ENCODE peak calls at places on chromosomes 5 and 9, in four cellular contexts. One of them, this sample, is unnamed.
A peak's percentile ranks its signal among the peaks of the same experiment; 100 is the strongest.

GRCh38 chr9:79741381-79741780 is 169.6 kb downstream of the TLE4 start:
- DNase-seq in K562: no peak
- DNase-seq in GM12878: no peak
- DNase-seq in HepG2: no peak
- DNase-seq in this sample: no peak

GRCh38 chr5:109191153-109191558 is 218.6 kb downstream of the PJA2 start:
- DNase-seq in K562: peak; percentile 47
- DNase-seq in GM12878: no peak
- DNase-seq in HepG2: no peak
- DNase-seq in this sample: no peak

GRCh38 chr5:32869216-32869615 is 158.1 kb downstream of the NPR3 start:
- DNase-seq in K562: no peak
- DNase-seq in GM12878: no peak
- DNase-seq in HepG2: no peak
- DNase-seq in this sample: no peak

GRCh38 chr5:52728201-52728600 is 59.5 kb upstream of the ITGA1 start:
- DNase-seq in K562: no peak
- DNase-seq in GM12878: no peak
- DNase-seq in HepG2: no peak
- DNase-seq in this sample: no peak

GRCh38 chr5:142426676-142427364 is 102.0 kb upstream of the SPRY4 start:
- DNase-seq in K562: no peak
- DNase-seq in GM12878: no peak
- DNase-seq in HepG2: no peak
- DNase-seq in this sample: no peak

GRCh38 chr9:124149992-124150391 is 107.8 kb upstream of the NEK6 start:
- DNase-seq in K562: no peak
- DNase-seq in GM12878: no peak
- DNase-seq in HepG2: no peak
- DNase-seq in this sample: no peak

GRCh38 chr9:16289639-16290038 is 580.8 kb downstream of the BNC2 start:
- DNase-seq in K562: no peak
- DNase-seq in GM12878: peak; percentile 31
- DNase-seq in HepG2: no peak
- DNase-seq in this sample: no peak

GRCh38 chr9:5288591-5288990 is 15.9 kb downstream of the RLN2 start:
- DNase-seq in K562: no peak
- DNase-seq in GM12878: no peak
- DNase-seq in HepG2: peak; percentile 10
- DNase-seq in this sample: no peak

GRCh38 chr5:112034614-112035013 is 277.6 kb upstream of the NREP start:
- DNase-seq in K562: no peak
- DNase-seq in GM12878: no peak
- DNase-seq in HepG2: no peak
- DNase-seq in this sample: no peak

GRCh38 chr9:125296843-125297372 is 35.3 kb downstream of the GAPVD1 start:
- DNase-seq in K562: no peak
- DNase-seq in GM12878: no peak
- DNase-seq in HepG2: peak; percentile 95
- DNase-seq in this sample: peak; percentile 45

GRCh38 chr5:149256451-149256850 is 15.2 kb upstream of the AFAP1L1 start:
- DNase-seq in K562: no peak
- DNase-seq in GM12878: no peak
- DNase-seq in HepG2: no peak
- DNase-seq in this sample: no peak

GRCh38 chr5:59842999-59843398 is 50.5 kb downstream of the PDE4D start:
- DNase-seq in K562: no peak
- DNase-seq in GM12878: no peak
- DNase-seq in HepG2: no peak
- DNase-seq in this sample: no peak

GRCh38 chr9:38687389-38687842 is 32.5 kb downstream of the FAM240B start:
- DNase-seq in K562: peak; percentile 50
- DNase-seq in GM12878: no peak
- DNase-seq in HepG2: peak; percentile 14
- DNase-seq in this sample: peak; percentile 71

GRCh38 chr5:44294492-44294891 is 94.7 kb downstream of the FGF10 start:
- DNase-seq in K562: no peak
- DNase-seq in GM12878: no peak
- DNase-seq in HepG2: no peak
- DNase-seq in this sample: no peak

GRCh38 chr5:160685695-160686094 is 166.3 kb downstream of the ATP10B start:
- DNase-seq in K562: peak; percentile 17
- DNase-seq in GM12878: peak; percentile 13
- DNase-seq in HepG2: peak; percentile 45
- DNase-seq in this sample: peak; percentile 9

GRCh38 chr9:91655664-91656063 is 232.0 kb upstream of the NFIL3 start:
- DNase-seq in K562: no peak
- DNase-seq in GM12878: no peak
- DNase-seq in HepG2: no peak
- DNase-seq in this sample: no peak

GRCh38 chr5:172114875-172115422 is 73.1 kb downstream of the STK10 start:
- DNase-seq in K562: no peak
- DNase-seq in GM12878: peak; percentile 93
- DNase-seq in HepG2: no peak
- DNase-seq in this sample: no peak

GRCh38 chr5:123090641-123091257 is 1.7 kb downstream of the PRDM6 start:
- DNase-seq in K562: no peak
- DNase-seq in GM12878: no peak
- DNase-seq in HepG2: no peak
- DNase-seq in this sample: no peak

GRCh38 chr9:34157308-34157707 is 21.5 kb upstream of the UBAP1 start:
- DNase-seq in K562: no peak
- DNase-seq in GM12878: no peak
- DNase-seq in HepG2: no peak
- DNase-seq in this sample: no peak
- TF ChIP-seq POLR2AphosphoS2 in K562: no peak
- TF ChIP-seq POLR2AphosphoS2 in GM12878: no peak
- TF ChIP-seq POLR2AphosphoS2 in HepG2: no peak
- TF ChIP-seq POLR2AphosphoS2 in this sample: no peak

GRCh38 chr9:107792596-107792995 is 303.0 kb upstream of the KLF4 start:
- DNase-seq in K562: no peak
- DNase-seq in GM12878: no peak
- DNase-seq in HepG2: no peak
- DNase-seq in this sample: no peak
- TF ChIP-seq POLR2AphosphoS2 in K562: no peak
- TF ChIP-seq POLR2AphosphoS2 in GM12878: no peak
- TF ChIP-seq POLR2AphosphoS2 in HepG2: no peak
- TF ChIP-seq POLR2AphosphoS2 in this sample: no peak

GRCh38 chr9:132266017-132266416 is 88.8 kb downstream of the SETX start:
- DNase-seq in K562: no peak
- DNase-seq in GM12878: no peak
- DNase-seq in HepG2: no peak
- DNase-seq in this sample: no peak

GRCh38 chr9:132267660-132268059 is 87.1 kb downstream of the SETX start:
- DNase-seq in K562: no peak
- DNase-seq in GM12878: no peak
- DNase-seq in HepG2: no peak
- DNase-seq in this sample: no peak

DNA sequence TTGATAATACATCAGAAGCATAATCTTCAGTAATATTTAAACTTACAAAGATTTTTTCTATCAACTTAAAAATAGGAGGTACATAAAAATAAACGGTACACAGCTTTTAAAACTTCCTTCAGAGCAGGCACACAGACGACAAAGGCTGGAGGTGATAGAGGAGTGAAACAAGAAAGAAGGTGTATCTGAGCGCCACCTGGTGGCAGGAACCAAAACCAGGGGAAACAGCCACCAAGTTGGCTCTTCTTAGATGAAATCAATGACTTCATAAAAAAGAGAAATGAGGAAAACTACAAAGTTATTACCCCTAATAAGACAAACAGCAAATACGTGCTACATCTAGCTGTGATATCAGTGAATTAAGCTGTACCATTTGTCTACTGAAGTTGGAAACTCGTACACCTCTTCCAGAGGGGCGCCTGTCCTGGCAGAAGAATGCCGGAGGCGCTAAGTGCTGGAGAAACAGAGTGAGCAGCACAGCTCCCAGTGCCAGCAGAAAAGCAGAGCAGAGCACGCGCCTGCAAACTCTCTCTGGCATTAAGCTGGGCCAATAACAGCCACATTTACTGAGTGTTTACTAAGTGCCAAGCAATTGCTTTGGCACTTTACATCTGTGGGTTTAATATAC is 85.9 kb downstream of the SETX start:
- DNase-seq in K562: peak; percentile 72
- DNase-seq in GM12878: no peak
- DNase-seq in HepG2: peak; percentile 39
- DNase-seq in this sample: peak; percentile 58
- TF ChIP-seq POLR2AphosphoS2 in K562: no peak
- TF ChIP-seq POLR2AphosphoS2 in GM12878: no peak
- TF ChIP-seq POLR2AphosphoS2 in HepG2: no peak
- TF ChIP-seq POLR2AphosphoS2 in this sample: no peak

GRCh38 chr5:1161108-1161831 is 40.1 kb upstream of the SLC6A19 start:
- DNase-seq in K562: no peak
- DNase-seq in GM12878: no peak
- DNase-seq in HepG2: peak; percentile 94
- DNase-seq in this sample: peak; percentile 47

GRCh38 chr5:1163366-1163765 is 38.0 kb upstream of the SLC6A19 start:
- DNase-seq in K562: no peak
- DNase-seq in GM12878: no peak
- DNase-seq in HepG2: no peak
- DNase-seq in this sample: no peak

GRCh38 chr5:1162729-1163128 is 38.7 kb upstream of the SLC6A19 start:
- DNase-seq in K562: no peak
- DNase-seq in GM12878: no peak
- DNase-seq in HepG2: no peak
- DNase-seq in this sample: no peak

GRCh38 chr5:1161832-1162229 is 39.6 kb upstream of the SLC6A19 start:
- DNase-seq in K562: no peak
- DNase-seq in GM12878: no peak
- DNase-seq in HepG2: no peak
- DNase-seq in this sample: no peak

GRCh38 chr5:1162276-1162675 is 39.1 kb upstream of the SLC6A19 start:
- DNase-seq in K562: no peak
- DNase-seq in GM12878: no peak
- DNase-seq in HepG2: no peak
- DNase-seq in this sample: no peak
- TF ChIP-seq POLR2AphosphoS2 in K562: no peak
- TF ChIP-seq POLR2AphosphoS2 in GM12878: no peak
- TF ChIP-seq POLR2AphosphoS2 in HepG2: no peak
- TF ChIP-seq POLR2AphosphoS2 in this sample: no peak

GRCh38 chr5:10583663-10584572 is 20.0 kb downstream of the ANKRD33B start:
- DNase-seq in K562: no peak
- DNase-seq in GM12878: no peak
- DNase-seq in HepG2: no peak
- DNase-seq in this sample: no peak
- TF ChIP-seq POLR2AphosphoS2 in K562: no peak
- TF ChIP-seq POLR2AphosphoS2 in GM12878: no peak
- TF ChIP-seq POLR2AphosphoS2 in HepG2: no peak
- TF ChIP-seq POLR2AphosphoS2 in this sample: no peak

GRCh38 chr9:31470051-31470450 is 914.4 kb upstream of the ACO1 start:
- DNase-seq in K562: no peak
- DNase-seq in GM12878: no peak
- DNase-seq in HepG2: no peak
- DNase-seq in this sample: no peak
- TF ChIP-seq POLR2AphosphoS2 in K562: no peak
- TF ChIP-seq POLR2AphosphoS2 in GM12878: no peak
- TF ChIP-seq POLR2AphosphoS2 in HepG2: no peak
- TF ChIP-seq POLR2AphosphoS2 in this sample: no peak

GRCh38 chr5:145629047-145629446 is 206.1 kb downstream of the PRELID2 start:
- DNase-seq in K562: no peak
- DNase-seq in GM12878: no peak
- DNase-seq in HepG2: no peak
- DNase-seq in this sample: no peak
- TF ChIP-seq POLR2AphosphoS2 in K562: no peak
- TF ChIP-seq POLR2AphosphoS2 in GM12878: no peak
- TF ChIP-seq POLR2AphosphoS2 in HepG2: no peak
- TF ChIP-seq POLR2AphosphoS2 in this sample: no peak

GRCh38 chr5:120613729-120614128 is 149.6 kb downstream of the PRR16 start:
- DNase-seq in K562: no peak
- DNase-seq in GM12878: no peak
- DNase-seq in HepG2: no peak
- DNase-seq in this sample: no peak

GRCh38 chr5:120614512-120614911 is 150.4 kb downstream of the PRR16 start:
- DNase-seq in K562: no peak
- DNase-seq in GM12878: no peak
- DNase-seq in HepG2: no peak
- DNase-seq in this sample: no peak

GRCh38 chr5:120610145-120610544 is 146.0 kb downstream of the PRR16 start:
- DNase-seq in K562: no peak
- DNase-seq in GM12878: no peak
- DNase-seq in HepG2: no peak
- DNase-seq in this sample: no peak

GRCh38 chr5:120621339-120621738 is 157.2 kb downstream of the PRR16 start:
- DNase-seq in K562: no peak
- DNase-seq in GM12878: no peak
- DNase-seq in HepG2: no peak
- DNase-seq in this sample: no peak

DNA sequence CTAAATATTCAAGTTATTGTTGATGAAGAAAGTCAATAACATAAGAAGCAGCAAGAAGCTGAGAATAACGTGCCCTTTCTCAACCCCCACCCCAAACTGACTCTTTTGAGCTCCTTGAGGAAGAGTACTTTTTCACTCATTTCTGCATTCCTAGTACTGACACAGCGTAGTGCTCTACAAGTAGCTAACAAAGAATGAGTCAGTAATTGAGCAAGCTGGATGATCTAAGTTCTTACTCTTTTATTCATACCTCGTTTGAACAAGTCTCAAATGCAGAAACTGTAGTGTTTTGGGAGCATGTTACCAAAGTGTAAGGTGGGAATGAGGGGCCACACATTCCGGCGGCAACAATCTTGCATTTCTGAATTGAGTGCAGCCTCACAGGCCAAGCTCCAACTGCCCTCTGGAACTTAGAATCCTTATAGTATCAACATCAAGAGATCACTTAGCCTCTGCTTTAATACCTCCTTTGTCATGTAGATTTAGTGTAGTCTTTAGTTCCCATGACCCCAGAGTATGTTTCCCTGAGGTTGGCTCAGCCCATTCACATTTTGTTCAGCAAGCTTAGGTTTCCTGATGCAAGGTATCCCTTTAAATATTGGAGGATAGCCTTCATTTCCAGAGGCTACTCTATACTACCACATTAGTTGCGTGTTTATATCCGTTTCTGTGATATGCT is 152.0 kb downstream of the PRR16 start:
- DNase-seq in K562: no peak
- DNase-seq in GM12878: no peak
- DNase-seq in HepG2: no peak
- DNase-seq in this sample: no peak
- TF ChIP-seq POLR2AphosphoS2 in K562: no peak
- TF ChIP-seq POLR2AphosphoS2 in GM12878: no peak
- TF ChIP-seq POLR2AphosphoS2 in HepG2: no peak
- TF ChIP-seq POLR2AphosphoS2 in this sample: no peak

This sample was measured in A549.